ENCODE peak calls at places on chromosomes 5 and 9, in ten cellular contexts. O, T, V, F, N, B, G, A, P and K are unnamed samples.

GRCh38 chr9:122056484-122056883 is 36.6 kb downstream of the TTLL11 start:
- DNase-seq in P (no peak), F (no peak), B (no peak), T (no peak), N (peak), G (no peak), O (no peak), V (no peak), A (peak), K (no peak)

GRCh38 chr5:138725885-138726457 is 27.3 kb upstream of the CTNNA1 start:
- DNase-seq in P (no peak), V (peak), A (no peak), T (no peak), O (peak), B (no peak), N (no peak), F (peak), G (no peak), K (peak)

GRCh38 chr9:86545085-86545484 is 190.9 kb upstream of the TUT7 start:
- DNase-seq in O (no peak), N (no peak), A (no peak), V (no peak), B (no peak), F (no peak), T (no peak), G (peak), P (no peak), K (no peak)

GRCh38 chr5:150172147-150172546 is 5.6 kb downstream of the CDX1 start:
- DNase-seq in B (peak), A (no peak), V (no peak), T (no peak), P (peak), O (no peak), F (peak), G (no peak), N (peak), K (no peak)

GRCh38 chr9:116800885-116801284 is 113.8 kb downstream of the TRIM32 start:
- DNase-seq in G (no peak), N (no peak), F (no peak), P (no peak), B (no peak), V (no peak), T (no peak), O (no peak), A (no peak), K (no peak)

GRCh38 chr5:66875325-66875724 is 279.1 kb downstream of the MAST4 start:
- DNase-seq in V (no peak), B (no peak), A (no peak), G (no peak), P (no peak), T (no peak), O (no peak), N (no peak), F (no peak), K (no peak)

GRCh38 chr9:15403155-15403554 is 19.5 kb upstream of the SNAPC3 start:
- DNase-seq in F (peak), T (no peak), O (no peak), V (no peak), A (no peak), N (no peak), B (no peak), P (no peak), G (no peak), K (no peak)

GRCh38 chr5:59238126-59238902 is 655.2 kb downstream of the PDE4D start:
- DNase-seq in O (no peak), N (no peak), A (no peak), F (no peak), G (no peak), B (no peak), T (no peak), P (no peak), V (no peak), K (no peak)

GRCh38 chr9:135990468-135991429 is 29.6 kb upstream of the UBAC1 start:
- DNase-seq in G (peak), T (no peak), O (no peak), A (peak), F (peak), N (peak), P (peak), B (peak), V (peak), K (peak)

DNA sequence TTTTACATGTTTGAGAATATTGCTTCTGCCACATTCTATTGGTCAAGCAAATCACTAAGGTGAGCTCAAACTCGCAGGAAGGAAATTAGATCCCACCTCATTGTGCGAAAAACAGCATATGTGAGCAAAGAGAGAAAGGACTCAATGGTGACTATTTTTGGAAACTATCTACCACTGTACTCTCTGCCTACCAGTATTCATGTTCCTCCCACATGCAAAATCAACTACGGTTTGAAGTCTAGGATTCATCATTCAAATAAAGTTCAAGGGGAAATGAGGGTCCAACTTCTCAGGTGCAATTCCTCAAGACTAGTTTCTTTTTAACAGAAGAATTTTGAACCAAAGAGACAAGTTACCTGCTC is 60.6 kb downstream of the FAM174A start:
- DNase-seq in A (no peak), P (no peak), F (no peak), G (no peak), B (no peak), N (no peak), V (no peak), T (no peak), O (no peak), K (no peak)
- H3K4me3 ChIP-seq in A (no peak), P (peak), F (peak), G (no peak), B (no peak), N (peak), V (no peak), T (no peak), O (no peak), K (no peak)

GRCh38 chr9:114718801-114719221 is 36.8 kb upstream of the TEX48 start:
- DNase-seq in F (no peak), B (peak), V (no peak), N (peak), A (peak), T (no peak), O (no peak), G (no peak), P (no peak), K (no peak)
- TF ChIP-seq CTCF in F (no peak), B (no peak), V (no peak), N (no peak), A (no peak), T (no peak), O (no peak), G (no peak), P (no peak), K (no peak)

DNA sequence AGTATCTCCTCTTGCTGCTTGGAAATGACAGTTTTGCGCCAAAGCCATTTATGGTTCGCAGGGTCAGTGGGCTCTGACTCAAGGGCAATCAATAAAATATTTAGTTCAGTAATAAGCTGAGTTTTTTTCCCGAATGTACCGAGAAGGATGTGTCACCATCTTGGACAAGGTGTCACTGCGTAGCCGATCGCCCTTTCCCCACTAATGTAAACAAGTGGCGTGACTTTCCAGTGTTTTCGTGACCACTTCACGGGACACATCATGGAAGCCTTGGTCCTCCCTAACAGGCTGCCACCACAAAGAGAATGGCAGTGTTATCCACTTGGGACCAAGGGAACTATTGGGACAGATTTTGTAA is 16.4 kb downstream of the ISL1 start:
- DNase-seq in V (no peak), A (no peak), N (no peak), B (no peak), F (no peak), O (no peak), P (no peak), G (no peak), T (no peak), K (no peak)
- H3K4me3 ChIP-seq in V (no peak), A (no peak), N (no peak), B (no peak), F (no peak), O (peak), P (no peak), G (no peak), T (no peak), K (no peak)

GRCh38 chr9:137242329-137243204 is 1.5 kb downstream of the TUBB4B start:
- DNase-seq in A (no peak), F (no peak), N (no peak), V (no peak), G (no peak), P (no peak), O (no peak), B (peak), T (no peak), K (no peak)
- TF ChIP-seq CTCF in A (no peak), F (no peak), N (no peak), V (no peak), G (no peak), P (no peak), O (no peak), B (no peak), T (no peak), K (no peak)